ENCODE peak calls at places on chromosomes 13 and 19, in seven cellular contexts. One of them, this sample, is unnamed.

GRCh38 chr13:36329355-36329754 is 16.8 kb downstream of the SPART start:
- DNase-seq in nephron progenitor cell: no peak
- DNase-seq in left colon: no peak
- DNase-seq in hepatic stellate cell: no peak
- DNase-seq in endothelial cell: no peak
- DNase-seq in SK-N-DZ: no peak
- DNase-seq in pancreas: no peak
- DNase-seq in this sample: no peak

GRCh38 chr13:23205807-23206206 is 25.0 kb downstream of the SGCG start:
- DNase-seq in pancreas: no peak
- DNase-seq in nephron progenitor cell: no peak
- DNase-seq in SK-N-DZ: no peak
- DNase-seq in left colon: no peak
- DNase-seq in hepatic stellate cell: no peak
- DNase-seq in endothelial cell: no peak
- DNase-seq in this sample: no peak

GRCh38 chr13:113148407-113148806 is 10.0 kb upstream of the PROZ start:
- DNase-seq in hepatic stellate cell: no peak
- DNase-seq in SK-N-DZ: no peak
- DNase-seq in nephron progenitor cell: no peak
- DNase-seq in pancreas: no peak
- DNase-seq in endothelial cell: no peak
- DNase-seq in left colon: no peak
- DNase-seq in this sample: no peak

GRCh38 chr13:30165791-30166190 is 141.6 kb downstream of the KATNAL1 start:
- DNase-seq in SK-N-DZ: no peak
- DNase-seq in nephron progenitor cell: no peak
- DNase-seq in endothelial cell: no peak
- DNase-seq in hepatic stellate cell: peak
- DNase-seq in left colon: no peak
- DNase-seq in pancreas: no peak
- DNase-seq in this sample: peak

GRCh38 chr13:66405908-66406802 is 824.0 kb downstream of the PCDH9 start:
- DNase-seq in left colon: no peak
- DNase-seq in endothelial cell: no peak
- DNase-seq in nephron progenitor cell: no peak
- DNase-seq in hepatic stellate cell: peak
- DNase-seq in pancreas: no peak
- DNase-seq in SK-N-DZ: no peak
- DNase-seq in this sample: peak

GRCh38 chr13:53408847-53409568 is 380.4 kb downstream of the OLFM4 start:
- DNase-seq in pancreas: no peak
- DNase-seq in nephron progenitor cell: no peak
- DNase-seq in SK-N-DZ: no peak
- DNase-seq in endothelial cell: no peak
- DNase-seq in left colon: no peak
- DNase-seq in hepatic stellate cell: no peak
- DNase-seq in this sample: no peak

GRCh38 chr13:28129911-28130693 is 8.2 kb upstream of the PAN3 start:
- DNase-seq in hepatic stellate cell: no peak
- DNase-seq in endothelial cell: no peak
- DNase-seq in pancreas: no peak
- DNase-seq in nephron progenitor cell: no peak
- DNase-seq in SK-N-DZ: no peak
- DNase-seq in left colon: no peak
- DNase-seq in this sample: no peak

GRCh38 chr13:80436571-80437169 is 95.7 kb upstream of the SPRY2 start:
- DNase-seq in endothelial cell: no peak
- DNase-seq in pancreas: no peak
- DNase-seq in hepatic stellate cell: no peak
- DNase-seq in SK-N-DZ: peak
- DNase-seq in left colon: no peak
- DNase-seq in nephron progenitor cell: no peak
- DNase-seq in this sample: peak

GRCh38 chr19:6768236-6768785 is 1.1 kb upstream of the SH2D3A start:
- DNase-seq in endothelial cell: no peak
- DNase-seq in pancreas: no peak
- DNase-seq in SK-N-DZ: no peak
- DNase-seq in left colon: no peak
- DNase-seq in hepatic stellate cell: no peak
- DNase-seq in nephron progenitor cell: no peak
- DNase-seq in this sample: no peak